ENCODE peak calls at places on chromosomes 11 and 22, in eight cellular contexts. Q, D, V, M, O, F, Y and Z are unnamed samples.

GRCh38 chr11:57792060-57792541 is 30.5 kb downstream of the CTNND1 start:
- DNase-seq in Q (peak), D (peak), V (peak), M (no peak), O (no peak), F (no peak), Y (no peak), Z (no peak)

GRCh38 chr22:47095395-47096122 is 333.1 kb downstream of the TBC1D22A start:
- DNase-seq in Q (no peak), D (no peak), V (no peak), M (no peak), O (no peak), F (no peak), Y (no peak), Z (no peak)

GRCh38 chr22:43276311-43276710 is 66.9 kb downstream of the SCUBE1 start:
- DNase-seq in Q (no peak), D (no peak), V (no peak), M (no peak), O (no peak), F (no peak), Y (no peak), Z (no peak)

GRCh38 chr11:3807856-3808845 is at the start of gene PGAP2:
- DNase-seq in Q (peak), D (peak), V (peak), M (peak), O (peak), F (peak), Y (no peak), Z (peak)

GRCh38 chr22:45397806-45398205 is 15.6 kb downstream of the SMC1B start:
- DNase-seq in Q (no peak), D (no peak), V (no peak), M (no peak), O (no peak), F (peak), Y (no peak), Z (no peak)

GRCh38 chr11:112858289-112859023 is 102.8 kb upstream of the NCAM1 start:
- DNase-seq in Q (no peak), D (no peak), V (no peak), M (no peak), O (no peak), F (no peak), Y (no peak), Z (no peak)

GRCh38 chr11:113781682-113782081 is 2.1 kb downstream of the CLDN25 start:
- DNase-seq in Q (no peak), D (no peak), V (no peak), M (no peak), O (no peak), F (no peak), Y (no peak), Z (no peak)

GRCh38 chr11:8717876-8718753 is 35.5 kb downstream of the RPL27A start:
- DNase-seq in Q (no peak), D (no peak), V (no peak), M (peak), O (no peak), F (peak), Y (peak), Z (peak)

GRCh38 chr11:75714211-75714610 is 3.4 kb upstream of the MOGAT2 start:
- DNase-seq in Q (no peak), D (peak), V (no peak), M (no peak), O (no peak), F (no peak), Y (no peak), Z (no peak)

GRCh38 chr22:25736378-25737011 is 5.5 kb upstream of the MYO18B start:
- DNase-seq in Q (peak), D (no peak), V (no peak), M (no peak), O (no peak), F (no peak), Y (no peak), Z (no peak)

GRCh38 chr11:20388096-20389055 is 860 bp downstream of the PRMT3 start:
- DNase-seq in Q (peak), D (no peak), V (peak), M (no peak), O (peak), F (no peak), Y (no peak), Z (no peak)

GRCh38 chr22:25092119-25092518 is 107.5 kb upstream of the CRYBB3 start:
- DNase-seq in Q (no peak), D (no peak), V (no peak), M (no peak), O (no peak), F (no peak), Y (no peak), Z (no peak)

GRCh38 chr22:39097098-39098020 is at the start of gene APOBEC3H:
- DNase-seq in Q (no peak), D (no peak), V (peak), M (no peak), O (no peak), F (no peak), Y (no peak), Z (peak)

GRCh38 chr11:12744831-12745502 is 70.7 kb downstream of the TEAD1 start:
- DNase-seq in Q (no peak), D (no peak), V (no peak), M (no peak), O (no peak), F (no peak), Y (no peak), Z (peak)

GRCh38 chr11:85854557-85855340 is 434 bp upstream of the CCDC83 start:
- DNase-seq in Q (peak), D (peak), V (peak), M (peak), O (peak), F (peak), Y (no peak), Z (peak)

GRCh38 chr11:98601181-98601773 is 419.5 kb upstream of the CNTN5 start:
- DNase-seq in Q (no peak), D (no peak), V (no peak), M (no peak), O (no peak), F (no peak), Y (no peak), Z (no peak)

GRCh38 chr11:64114231-64114630 is 51.7 kb downstream of the MACROD1 start:
- DNase-seq in Q (no peak), D (no peak), V (no peak), M (no peak), O (no peak), F (no peak), Y (no peak), Z (no peak)

GRCh38 chr11:31141804-31142203 is 227.7 kb downstream of the DCDC1 start:
- DNase-seq in Q (no peak), D (no peak), V (no peak), M (no peak), O (no peak), F (no peak), Y (no peak), Z (no peak)

GRCh38 chr22:25167082-25167481 is 32.6 kb upstream of the CRYBB3 start:
- DNase-seq in Q (no peak), D (peak), V (no peak), M (no peak), O (no peak), F (no peak), Y (no peak), Z (no peak)